ENCODE peak calls at places on chromosomes 5 and 9, in four cellular contexts. One of them, this sample, is unnamed.

GRCh38 chr9:120616961-120617636 is 37.1 kb upstream of the CDK5RAP2 start:
- DNase-seq in HepG2: no peak
- DNase-seq in K562: no peak
- DNase-seq in GM12878: no peak
- DNase-seq in this sample: no peak

GRCh38 chr9:133126697-133127339 is 5.8 kb upstream of the RALGDS start:
- DNase-seq in GM12878: no peak
- DNase-seq in HepG2: no peak
- DNase-seq in K562: no peak
- DNase-seq in this sample: no peak

GRCh38 chr9:2559212-2560152 is 62.1 kb upstream of the VLDLR start:
- DNase-seq in K562: no peak
- DNase-seq in GM12878: no peak
- DNase-seq in HepG2: no peak
- DNase-seq in this sample: no peak

GRCh38 chr9:110128664-110129329 is 79.2 kb downstream of the C9orf152 start:
- DNase-seq in GM12878: peak
- DNase-seq in HepG2: no peak
- DNase-seq in K562: no peak
- DNase-seq in this sample: no peak

GRCh38 chr9:122097679-122098315 is 4.7 kb upstream of the TTLL11 start:
- DNase-seq in K562: no peak
- DNase-seq in HepG2: no peak
- DNase-seq in GM12878: no peak
- DNase-seq in this sample: no peak

GRCh38 chr5:14501353-14502162 is 80.0 kb upstream of the OTULINL start:
- DNase-seq in HepG2: no peak
- DNase-seq in GM12878: no peak
- DNase-seq in K562: no peak
- DNase-seq in this sample: no peak

GRCh38 chr9:95783426-95783975 is 92.0 kb upstream of the ERCC6L2 start:
- DNase-seq in HepG2: peak
- DNase-seq in GM12878: no peak
- DNase-seq in K562: no peak
- DNase-seq in this sample: no peak

GRCh38 chr9:126395439-126396212 is 69.0 kb downstream of the MVB12B start:
- DNase-seq in K562: no peak
- DNase-seq in HepG2: no peak
- DNase-seq in GM12878: no peak
- DNase-seq in this sample: no peak

GRCh38 chr5:8828596-8829321 is 717.1 kb downstream of the SEMA5A start:
- DNase-seq in GM12878: no peak
- DNase-seq in HepG2: no peak
- DNase-seq in K562: no peak
- DNase-seq in this sample: no peak
- TF ChIP-seq BHLHE40 in GM12878: no peak
- TF ChIP-seq BHLHE40 in HepG2: no peak
- TF ChIP-seq BHLHE40 in K562: no peak
- TF ChIP-seq BHLHE40 in this sample: no peak

DNA sequence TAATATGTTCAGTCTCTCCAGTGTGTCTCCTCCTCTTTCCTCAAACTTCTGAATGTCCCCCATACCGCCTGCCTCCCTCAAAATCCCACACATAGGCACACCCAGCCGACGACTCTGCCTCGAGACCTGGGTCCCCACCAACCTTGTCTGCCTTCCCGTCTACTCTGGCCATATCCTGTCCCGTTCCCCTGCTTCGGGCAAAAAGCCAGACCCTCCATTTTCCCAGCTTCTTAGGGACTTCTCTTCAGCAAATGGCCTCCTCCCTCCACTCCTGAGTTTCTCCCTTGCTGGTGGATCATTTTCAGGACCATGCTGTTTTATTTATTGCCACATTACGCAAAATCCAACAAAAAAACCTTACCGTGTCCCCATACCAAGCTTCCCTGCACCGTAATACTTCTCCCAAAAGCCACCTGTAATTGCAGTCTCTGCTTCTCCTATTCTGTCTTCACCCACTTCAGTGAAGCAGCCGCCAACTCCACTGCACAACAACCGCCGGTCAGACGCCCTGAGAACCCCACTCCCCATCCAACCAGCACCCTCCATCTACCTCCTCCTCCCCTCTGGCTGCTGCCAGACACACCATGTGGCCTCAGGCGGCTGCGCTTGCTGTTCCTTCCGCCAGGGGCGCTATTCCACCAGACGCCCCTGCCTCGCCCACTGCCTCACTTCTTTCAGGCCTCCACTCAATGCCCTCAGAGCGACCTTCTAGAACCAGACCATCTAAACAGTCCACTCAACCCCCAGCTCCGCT is 117.0 kb downstream of the TRPM6 start:
- DNase-seq in GM12878: no peak
- DNase-seq in HepG2: peak
- DNase-seq in K562: peak
- DNase-seq in this sample: peak
- TF ChIP-seq TARDBP in GM12878: no peak
- TF ChIP-seq TARDBP in HepG2: no peak
- TF ChIP-seq TARDBP in K562: no peak
- TF ChIP-seq TARDBP in this sample: no peak

GRCh38 chr9:100101608-100102007 is 2.6 kb downstream of the INVS start:
- DNase-seq in K562: peak
- DNase-seq in GM12878: no peak
- DNase-seq in HepG2: no peak
- DNase-seq in this sample: no peak
- TF ChIP-seq BHLHE40 in K562: no peak
- TF ChIP-seq BHLHE40 in GM12878: no peak
- TF ChIP-seq BHLHE40 in HepG2: no peak
- TF ChIP-seq BHLHE40 in this sample: no peak

GRCh38 chr5:32713396-32714381 is 2.6 kb downstream of the NPR3 start:
- DNase-seq in GM12878: no peak
- DNase-seq in K562: no peak
- DNase-seq in HepG2: no peak
- DNase-seq in this sample: no peak
- TF ChIP-seq TARDBP in GM12878: no peak
- TF ChIP-seq TARDBP in K562: no peak
- TF ChIP-seq TARDBP in HepG2: no peak
- TF ChIP-seq TARDBP in this sample: no peak

DNA sequence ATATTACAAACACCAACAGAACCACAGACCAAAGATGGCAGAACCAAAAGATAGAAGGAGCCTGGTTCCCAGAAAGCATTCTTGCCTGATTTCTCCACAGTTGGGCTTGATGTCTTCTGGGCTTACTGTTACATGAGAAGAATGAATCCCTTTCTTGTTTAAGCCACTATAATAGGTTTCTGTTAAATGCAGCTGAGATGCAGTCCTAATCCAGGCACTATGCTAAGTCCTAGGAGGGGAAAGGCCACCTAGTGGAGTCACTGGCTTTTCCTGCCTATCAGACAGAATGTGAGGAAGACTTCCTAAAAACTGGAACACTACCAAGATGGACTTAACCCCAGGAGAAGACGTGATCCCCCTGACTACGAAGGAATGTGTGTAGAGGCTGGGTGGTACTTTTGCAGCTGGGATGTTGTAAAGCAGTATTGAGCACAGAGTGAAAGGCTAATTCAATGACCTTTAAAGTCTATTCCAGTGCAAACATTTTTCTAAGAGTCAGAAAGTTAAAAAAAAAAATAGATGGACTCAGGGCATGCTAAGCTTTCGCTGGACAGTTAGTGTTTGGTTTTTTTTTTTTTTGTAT is 34.3 kb upstream of the FSD1L start:
- DNase-seq in GM12878: no peak
- DNase-seq in HepG2: peak
- DNase-seq in K562: no peak
- DNase-seq in this sample: peak
- TF ChIP-seq BHLHE40 in GM12878: no peak
- TF ChIP-seq BHLHE40 in HepG2: no peak
- TF ChIP-seq BHLHE40 in K562: no peak
- TF ChIP-seq BHLHE40 in this sample: no peak